ENCODE peak calls at places on chromosomes 3 and 15, in six cellular contexts. B, R, G, L, W and N are unnamed samples.

GRCh38 chr15:51737538-51738305 is at the start of gene LYSMD2:
- DNase-seq in B (peak; percentile 61), R (peak; percentile 40), G (peak; percentile 87), L (peak; percentile 36), W (no peak), N (no peak)

GRCh38 chr15:47548189-47548588 is 169.1 kb upstream of the SEMA6D start:
- DNase-seq in B (no peak), R (no peak), G (no peak), L (no peak), W (no peak), N (no peak)

GRCh38 chr15:101128191-101128590 is 123.7 kb downstream of the CHSY1 start:
- DNase-seq in B (peak; percentile 34), R (peak; percentile 100), G (no peak), L (peak; percentile 99), W (no peak), N (peak; percentile 98)

GRCh38 chr3:102016417-102016816 is 167.1 kb downstream of the NFKBIZ start:
- DNase-seq in B (no peak), R (no peak), G (no peak), L (no peak), W (no peak), N (no peak)

GRCh38 chr3:104908761-104909160 is 457.9 kb upstream of the ALCAM start:
- DNase-seq in B (no peak), R (no peak), G (no peak), L (no peak), W (no peak), N (no peak)

GRCh38 chr3:48426944-48427629 is 2.8 kb downstream of the PLXNB1 start:
- DNase-seq in B (no peak), R (peak; percentile 13), G (no peak), L (no peak), W (no peak), N (no peak)

GRCh38 chr3:148727242-148727641 is 29.5 kb downstream of the AGTR1 start:
- DNase-seq in B (peak; percentile 57), R (peak; percentile 31), G (peak; percentile 66), L (no peak), W (peak; percentile 49), N (no peak)

GRCh38 chr3:62149539-62149938 is 223.8 kb downstream of the FEZF2 start:
- DNase-seq in B (no peak), R (no peak), G (no peak), L (no peak), W (no peak), N (no peak)

GRCh38 chr3:188947401-188947982 is 224.3 kb upstream of the TPRG1 start:
- DNase-seq in B (peak; percentile 93), R (peak; percentile 87), G (peak; percentile 86), L (peak; percentile 63), W (peak; percentile 73), N (peak; percentile 73)

GRCh38 chr15:51888593-51889195 is 59.2 kb downstream of the TMOD3 start:
- DNase-seq in B (peak; percentile 17), R (peak; percentile 49), G (peak; percentile 57), L (peak; percentile 31), W (no peak), N (no peak)

GRCh38 chr3:114496021-114496434 is 202.2 kb downstream of the TIGIT start:
- DNase-seq in B (no peak), R (peak; percentile 57), G (no peak), L (peak; percentile 72), W (peak; percentile 68), N (peak; percentile 61)

GRCh38 chr3:15578272-15578671 is 23.1 kb downstream of the HACL1 start:
- DNase-seq in B (no peak), R (no peak), G (no peak), L (no peak), W (no peak), N (no peak)

GRCh38 chr15:94317211-94317610 is 85.8 kb downstream of the MCTP2 start:
- DNase-seq in B (no peak), R (no peak), G (no peak), L (no peak), W (no peak), N (no peak)

GRCh38 chr3:13656584-13657301 is 107.8 kb downstream of the FBLN2 start:
- DNase-seq in B (no peak), R (no peak), G (no peak), L (no peak), W (no peak), N (no peak)

GRCh38 chr3:13654330-13655073 is 105.6 kb downstream of the FBLN2 start:
- DNase-seq in B (no peak), R (no peak), G (peak; percentile 65), L (no peak), W (no peak), N (no peak)

GRCh38 chr3:13653631-13654279 is 104.8 kb downstream of the FBLN2 start:
- DNase-seq in B (no peak), R (no peak), G (no peak), L (no peak), W (no peak), N (no peak)

GRCh38 chr3:13657660-13658435 is 108.9 kb downstream of the FBLN2 start:
- DNase-seq in B (peak; percentile 75), R (peak; percentile 20), G (peak; percentile 92), L (peak; percentile 22), W (peak; percentile 26), N (no peak)

GRCh38 chr3:13655074-13655913 is 106.4 kb downstream of the FBLN2 start:
- DNase-seq in B (peak; percentile 85), R (peak; percentile 32), G (peak; percentile 96), L (peak; percentile 18), W (no peak), N (peak; percentile 14)
- H2AFZ ChIP-seq in B (no peak overlapping the region), R (no peak overlapping the region), G (no peak overlapping the region), L (peak overlapping the region; percentile 82), W (no peak overlapping the region), N (peak overlapping the region; percentile 63)

GRCh38 chr3:81910244-81910852 is 148.9 kb upstream of the GBE1 start:
- DNase-seq in B (peak; percentile 58), R (peak; percentile 44), G (peak; percentile 25), L (peak; percentile 21), W (peak; percentile 23), N (peak; percentile 12)

GRCh38 chr3:81914254-81914653 is 152.8 kb upstream of the GBE1 start:
- DNase-seq in B (no peak), R (no peak), G (no peak), L (no peak), W (no peak), N (no peak)

GRCh38 chr3:81909756-81910155 is 148.3 kb upstream of the GBE1 start:
- DNase-seq in B (no peak), R (no peak), G (no peak), L (no peak), W (no peak), N (no peak)

DNA sequence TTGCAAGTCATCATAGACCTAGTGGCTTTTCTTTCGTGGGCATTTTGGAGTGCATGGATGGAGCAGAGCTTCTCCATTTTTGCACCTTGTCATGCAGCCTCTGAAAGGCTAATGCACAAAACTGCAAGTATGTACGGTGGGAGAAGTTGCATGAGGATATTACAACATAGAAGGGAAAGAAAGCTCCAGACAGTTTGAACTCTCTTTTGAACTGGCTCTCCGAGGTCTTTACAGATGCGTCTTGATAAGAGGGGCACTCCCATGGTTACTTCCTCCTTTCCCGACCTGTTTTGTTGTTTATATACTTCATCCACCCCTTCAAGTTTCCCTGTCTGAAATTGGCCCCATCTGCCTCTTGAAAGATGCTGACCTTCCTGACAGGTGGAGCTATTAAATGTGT is 147.2 kb upstream of the GBE1 start:
- DNase-seq in B (no peak), R (no peak), G (no peak), L (no peak), W (no peak), N (no peak)
- H2AFZ ChIP-seq in B (no peak overlapping the region), R (no peak overlapping the region), G (no peak overlapping the region), L (no peak overlapping the region), W (no peak overlapping the region), N (no peak overlapping the region)

GRCh38 chr3:154510780-154511179 is 80.8 kb upstream of the GPR149 start:
- DNase-seq in B (no peak), R (no peak), G (no peak), L (no peak), W (no peak), N (no peak)

DNA sequence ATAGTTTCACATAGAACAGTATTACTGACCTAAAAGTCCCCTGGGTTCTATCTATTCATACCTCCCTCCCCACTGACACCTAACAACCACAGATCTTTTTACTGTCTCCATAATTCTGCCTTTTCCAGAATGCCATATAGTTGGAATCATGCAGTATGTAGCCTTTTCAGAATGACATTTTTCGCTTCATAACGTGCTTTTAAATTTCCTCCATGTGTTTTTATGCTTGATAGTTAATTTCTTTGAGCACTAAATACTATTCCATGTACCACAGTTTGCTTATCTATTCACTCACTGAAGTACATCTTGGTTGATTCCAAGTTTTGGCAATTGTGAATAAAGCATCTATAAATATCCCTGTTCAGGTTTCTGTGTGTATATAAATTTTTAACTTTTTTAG is 77.7 kb upstream of the GPR149 start:
- DNase-seq in B (no peak), R (no peak), G (no peak), L (no peak), W (no peak), N (no peak)
- H2AFZ ChIP-seq in B (no peak overlapping the region), R (no peak overlapping the region), G (no peak overlapping the region), L (no peak overlapping the region), W (no peak overlapping the region), N (no peak overlapping the region)

DNA sequence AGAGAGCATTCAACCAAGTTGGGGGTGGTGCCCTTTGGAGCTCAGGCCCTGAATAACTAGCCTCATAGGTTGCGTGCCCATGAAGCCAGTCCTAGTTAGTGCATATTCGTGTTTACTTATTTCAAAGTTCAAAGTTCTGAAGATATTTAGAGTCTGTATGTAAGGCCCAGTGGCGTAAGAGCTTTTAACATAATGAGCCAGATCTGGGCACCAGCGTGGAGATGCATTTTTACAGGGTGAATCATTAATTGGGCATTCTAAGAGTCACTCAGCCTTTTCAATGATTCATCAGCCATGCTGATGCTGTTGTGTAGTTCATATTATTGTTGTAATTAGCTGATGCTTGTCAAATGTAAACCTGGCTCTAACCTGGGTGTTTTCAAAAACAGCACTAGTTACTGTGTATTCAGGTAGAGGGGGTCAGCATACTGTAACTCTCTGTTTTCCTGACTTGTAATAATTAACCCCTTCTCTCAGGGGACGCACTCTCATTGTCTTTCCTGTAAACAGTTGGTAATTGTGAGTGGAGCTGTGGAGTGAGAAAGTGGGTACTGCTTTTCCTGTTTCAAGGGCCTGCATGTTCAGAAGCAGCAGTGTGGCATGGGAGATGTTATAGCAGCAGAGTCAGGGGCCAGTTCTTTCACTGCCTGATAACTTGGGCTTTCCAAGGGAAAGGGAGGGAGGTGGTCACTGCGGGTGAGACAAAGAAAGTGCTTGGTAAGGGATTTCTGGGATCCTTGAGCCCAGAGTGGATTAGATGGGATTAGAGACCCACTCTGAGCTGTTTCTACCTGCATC is 104.9 kb downstream of the RPLP1 start:
- DNase-seq in B (peak; percentile 86), R (peak; percentile 94), G (no peak), L (peak; percentile 94), W (peak; percentile 55), N (peak; percentile 95)
- H2AFZ ChIP-seq in B (no peak overlapping the region), R (no peak overlapping the region), G (peak overlapping the region; percentile 23), L (peak overlapping the region; percentile 39), W (peak overlapping the region; percentile 67), N (no peak overlapping the region)

DNA sequence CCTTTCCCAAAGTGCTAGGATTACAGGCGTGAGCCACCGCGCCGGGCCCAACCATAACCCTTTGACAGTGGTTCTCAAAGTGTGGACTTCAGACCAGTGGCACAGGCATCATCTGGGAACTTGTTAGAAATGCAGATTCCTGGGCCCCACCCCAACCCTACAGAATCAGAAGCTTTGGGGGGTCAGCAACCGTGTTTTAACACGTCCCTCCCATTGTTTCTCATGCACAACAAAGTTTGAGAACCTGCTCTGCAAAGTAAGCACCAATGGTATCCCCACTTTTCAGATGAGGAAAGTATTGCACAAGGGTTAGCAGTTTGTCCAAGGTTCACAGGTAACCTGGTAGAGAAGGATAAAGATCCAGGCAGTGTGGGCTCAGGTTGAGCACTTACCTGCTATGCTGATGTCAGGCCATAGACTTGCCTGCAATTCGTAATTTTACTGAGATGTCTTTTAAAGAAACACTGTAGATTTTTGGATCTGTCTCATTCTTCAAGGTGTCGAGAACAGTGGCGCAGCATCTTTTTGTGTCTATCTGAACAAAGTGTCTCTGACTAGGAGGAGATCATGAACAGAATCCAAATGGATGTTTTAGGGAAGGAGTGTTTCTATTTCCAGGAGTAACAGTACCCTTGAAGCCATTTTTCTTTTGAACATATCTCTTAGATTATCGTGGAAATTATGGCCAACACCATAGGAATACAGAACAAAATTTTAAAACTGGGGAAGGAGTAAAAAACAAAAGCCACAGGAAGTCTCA is 2.5 kb downstream of the GXYLT2 start:
- DNase-seq in B (no peak), R (no peak), G (no peak), L (no peak), W (no peak), N (no peak)
- H2AFZ ChIP-seq in B (no peak overlapping the region), R (no peak overlapping the region), G (peak overlapping the region; percentile 9), L (no peak overlapping the region), W (no peak overlapping the region), N (no peak overlapping the region)